ENCODE peak calls at places on chromosome 14, in eight cellular contexts. T is GM12865; Z is CD4-positive, alpha-beta T cell; O is heart left ventricle; U is psoas muscle; F is heart right ventricle; Y is astrocyte; N is cardiac muscle cell. K is an unnamed sample.

GRCh38 chr14:73239463-73240241 is 2.3 kb downstream of the PAPLN start:
- DNase-seq in T (no peak), Z (no peak), O (peak; percentile 66), U (peak; percentile 44), F (no peak), Y (peak; percentile 52), N (peak; percentile 72), K (no peak)

GRCh38 chr14:91329615-91330014 is 85.1 kb upstream of the GPR68 start:
- DNase-seq in T (no peak), Z (no peak), O (no peak), U (no peak), F (no peak), Y (no peak), N (no peak), K (no peak)

GRCh38 chr14:100032749-100033148 is 32.5 kb upstream of the EVL start:
- DNase-seq in T (no peak), Z (no peak), O (no peak), U (no peak), F (no peak), Y (no peak), N (no peak), K (no peak)

GRCh38 chr14:81936348-81936747 is 402.7 kb upstream of the SEL1L start:
- DNase-seq in T (no peak), Z (no peak), O (no peak), U (no peak), F (no peak), Y (no peak), N (no peak), K (no peak)

GRCh38 chr14:51079489-51079888 is 15.4 kb downstream of the TRIM9 start:
- DNase-seq in T (no peak), Z (no peak), O (no peak), U (no peak), F (no peak), Y (no peak), N (no peak), K (no peak)

GRCh38 chr14:100295376-100296105 is 10.7 kb downstream of the SLC25A29 start:
- DNase-seq in T (no peak), Z (no peak), O (peak; percentile 19), U (no peak), F (no peak), Y (no peak), N (no peak), K (no peak)

GRCh38 chr14:52078093-52078492 is 9.2 kb upstream of the NID2 start:
- DNase-seq in T (no peak), Z (no peak), O (no peak), U (no peak), F (no peak), Y (peak; percentile 64), N (peak; percentile 44), K (no peak)

GRCh38 chr14:20428010-20428365 is 8.0 kb downstream of the KLHL33 start:
- DNase-seq in T (no peak), Z (no peak), O (no peak), U (no peak), F (no peak), Y (no peak), N (no peak), K (no peak)

GRCh38 chr14:71703477-71703876 is 228.8 kb upstream of the RGS6 start:
- DNase-seq in T (no peak), Z (no peak), O (peak; percentile 26), U (no peak), F (no peak), Y (peak; percentile 75), N (peak; percentile 69), K (peak; percentile 29)

GRCh38 chr14:23115492-23115850 is 3.6 kb downstream of the CEBPE start:
- DNase-seq in T (no peak), Z (no peak), O (no peak), U (no peak), F (no peak), Y (no peak), N (no peak), K (no peak)

GRCh38 chr14:21219561-21220111 is 49.6 kb downstream of the HNRNPC start:
- DNase-seq in T (no peak), Z (no peak), O (no peak), U (no peak), F (no peak), Y (no peak), N (no peak), K (no peak)

GRCh38 chr14:104048758-104049496 is 36.6 kb upstream of the ASPG start:
- DNase-seq in T (peak; percentile 37), Z (no peak), O (no peak), U (no peak), F (no peak), Y (no peak), N (peak; percentile 66), K (no peak)

GRCh38 chr14:34733245-34733644 is 18.9 kb upstream of the CFL2 start:
- DNase-seq in T (no peak), Z (no peak), O (no peak), U (no peak), F (no peak), Y (peak; percentile 71), N (peak; percentile 10), K (no peak)

GRCh38 chr14:60315181-60315580 is 66.2 kb downstream of the PPM1A start:
- DNase-seq in T (no peak), Z (no peak), O (no peak), U (no peak), F (no peak), Y (no peak), N (no peak), K (no peak)
- TF ChIP-seq CTCF in T (no peak), Z (no peak), O (no peak), U (no peak), F (no peak), Y (no peak), N (no peak), K (no peak)

DNA sequence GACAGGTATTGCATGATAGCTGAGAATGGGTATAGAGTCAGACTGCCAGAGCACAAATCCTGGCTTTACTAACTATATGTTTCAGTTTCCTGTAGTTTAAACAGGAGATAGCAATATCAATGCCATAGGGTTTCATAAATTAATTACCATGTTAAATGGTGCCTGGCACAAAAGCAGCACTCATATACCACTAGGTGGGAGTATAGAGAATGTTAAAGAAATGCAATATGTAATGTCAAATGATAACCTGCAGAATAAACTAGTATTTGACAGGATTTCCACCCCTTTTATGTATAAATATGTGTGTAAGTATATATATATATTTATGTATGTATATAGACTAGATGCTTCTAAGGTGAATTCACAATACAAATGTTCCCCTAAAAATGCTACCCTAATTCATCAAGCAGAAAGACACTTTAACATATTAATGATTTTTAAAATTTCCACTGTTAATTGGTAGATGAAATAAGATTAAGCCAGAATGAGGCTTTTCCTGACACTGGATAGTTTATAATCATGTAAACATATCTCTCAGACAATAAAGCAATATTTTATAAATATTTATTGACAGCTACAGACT is 8.6 kb downstream of the WDR89 start:
- DNase-seq in T (peak; percentile 44), Z (no peak), O (no peak), U (no peak), F (no peak), Y (no peak), N (peak; percentile 43), K (no peak)
- TF ChIP-seq CTCF in T (peak; percentile 39), Z (peak; percentile 88), O (peak; percentile 39), U (peak; percentile 39), F (peak; percentile 30), Y (peak; percentile 67), N (peak; percentile 59), K (peak; percentile 53)

GRCh38 chr14:69542311-69542710 is 32.4 kb downstream of the CCDC177 start:
- DNase-seq in T (no peak), Z (no peak), O (no peak), U (no peak), F (no peak), Y (no peak), N (no peak), K (no peak)

GRCh38 chr14:69543341-69544249 is 31.1 kb downstream of the CCDC177 start:
- DNase-seq in T (peak; percentile 72), Z (peak; percentile 2), O (peak; percentile 40), U (peak; percentile 32), F (no peak), Y (peak; percentile 89), N (peak; percentile 97), K (no peak)

GRCh38 chr14:69553221-69553620 is 21.4 kb downstream of the CCDC177 start:
- DNase-seq in T (no peak), Z (no peak), O (no peak), U (no peak), F (no peak), Y (peak; percentile 64), N (peak; percentile 95), K (no peak)

GRCh38 chr14:69548566-69548965 is 26.1 kb downstream of the CCDC177 start:
- DNase-seq in T (no peak), Z (no peak), O (no peak), U (no peak), F (no peak), Y (no peak), N (no peak), K (no peak)

GRCh38 chr14:69547701-69548348 is 26.8 kb downstream of the CCDC177 start:
- DNase-seq in T (no peak), Z (peak; percentile 6), O (no peak), U (no peak), F (no peak), Y (peak; percentile 37), N (peak; percentile 44), K (peak; percentile 68)
- TF ChIP-seq CTCF in T (peak; percentile 67), Z (peak; percentile 37), O (peak; percentile 51), U (peak; percentile 43), F (peak; percentile 53), Y (peak; percentile 53), N (peak; percentile 88), K (peak; percentile 53)

GRCh38 chr14:89955418-89956293 is at the start of gene TDP1:
- DNase-seq in T (peak; percentile 98), Z (peak; percentile 97), O (peak; percentile 97), U (peak; percentile 97), F (peak; percentile 97), Y (peak; percentile 86), N (peak; percentile 97), K (peak; percentile 94)
- TF ChIP-seq CTCF in T (peak; percentile 12), Z (no peak), O (no peak), U (peak; percentile 7), F (no peak), Y (no peak), N (peak; percentile 15), K (no peak)

GRCh38 chr14:85131523-85131922 is 398.4 kb upstream of the FLRT2 start:
- DNase-seq in T (no peak), Z (no peak), O (no peak), U (no peak), F (no peak), Y (no peak), N (no peak), K (no peak)
- TF ChIP-seq CTCF in T (no peak), Z (no peak), O (no peak), U (no peak), F (no peak), Y (no peak), N (no peak), K (no peak)

DNA sequence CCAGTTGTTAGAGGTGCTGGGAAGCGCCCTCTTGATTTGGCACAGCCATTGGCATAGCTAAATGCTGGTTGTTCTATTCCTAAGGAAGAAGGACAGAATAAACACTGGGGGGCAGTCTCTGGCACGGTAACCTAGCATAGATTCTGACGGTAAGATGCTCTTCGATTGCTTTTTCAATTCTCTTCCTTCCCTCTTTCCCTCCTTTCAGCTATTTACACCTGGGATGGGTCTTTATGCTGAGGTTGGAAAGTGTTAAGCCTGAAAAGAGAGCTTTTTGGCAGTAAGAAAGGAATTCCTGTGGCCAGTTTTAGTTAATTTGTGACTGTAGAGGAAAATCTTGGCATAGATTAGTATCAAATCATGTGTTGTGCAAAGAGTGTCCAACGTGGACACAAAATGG is 162.8 kb downstream of the SNAPC1 start:
- DNase-seq in T (peak; percentile 35), Z (no peak), O (no peak), U (no peak), F (no peak), Y (peak; percentile 15), N (peak; percentile 7), K (no peak)
- TF ChIP-seq CTCF in T (peak; percentile 40), Z (no peak), O (no peak), U (no peak), F (no peak), Y (peak; percentile 25), N (no peak), K (peak; percentile 32)

K was measured in D721Med.